ENCODE peak calls at places on chromosome 10, in nine cellular contexts. N is EL, I is neuronal stem cell, O is HCEC 1CT, P is NCI-H2107, W is LoVo, Q is fibroblast of the aortic adventitia, K is GM23248, H is C1 segment of cervical spinal cord. Y is an unnamed sample.

GRCh38 chr10:87651801-87652200 is 7.9 kb upstream of the PAPSS2 start:
- DNase-seq in N (no peak), I (peak; percentile 38), O (no peak), P (no peak), W (no peak), Q (no peak), K (no peak), H (no peak), Y (no peak)

GRCh38 chr10:79059859-79060379 is 8.8 kb upstream of the ZMIZ1 start:
- DNase-seq in N (no peak), I (no peak), O (no peak), P (no peak), W (no peak), Q (no peak), K (no peak), H (peak; percentile 73), Y (peak; percentile 28)

GRCh38 chr10:20674870-20675385 is 222.2 kb downstream of the NEBL start:
- DNase-seq in N (no peak), I (peak; percentile 32), O (no peak), P (no peak), W (no peak), Q (no peak), K (no peak), H (no peak), Y (no peak)

GRCh38 chr10:78464118-78464855 is 430.6 kb downstream of the RPS24 start:
- DNase-seq in N (no peak), I (no peak), O (no peak), P (no peak), W (no peak), Q (no peak), K (no peak), H (no peak), Y (no peak)

GRCh38 chr10:78348416-78349164 is 314.9 kb downstream of the RPS24 start:
- DNase-seq in N (no peak), I (no peak), O (no peak), P (no peak), W (no peak), Q (no peak), K (no peak), H (no peak), Y (no peak)

GRCh38 chr10:28997736-28998135 is 291.1 kb upstream of the LYZL1 start:
- DNase-seq in N (no peak), I (no peak), O (no peak), P (no peak), W (no peak), Q (peak; percentile 22), K (no peak), H (no peak), Y (no peak)

GRCh38 chr10:48494611-48495010 is 110.3 kb downstream of the ARHGAP22 start:
- DNase-seq in N (no peak), I (no peak), O (no peak), P (no peak), W (no peak), Q (no peak), K (no peak), H (no peak), Y (no peak)

GRCh38 chr10:77245953-77246352 is 391.7 kb downstream of the KCNMA1 start:
- DNase-seq in N (peak; percentile 47), I (no peak), O (peak; percentile 27), P (no peak), W (no peak), Q (peak; percentile 85), K (peak; percentile 73), H (no peak), Y (no peak)

GRCh38 chr10:15744217-15744865 is 24.6 kb upstream of the ITGA8 start:
- DNase-seq in N (peak; percentile 56), I (peak; percentile 51), O (peak; percentile 55), P (no peak), W (peak; percentile 37), Q (peak; percentile 57), K (peak; percentile 67), H (no peak), Y (peak; percentile 55)

GRCh38 chr10:44651834-44652233 is 259.3 kb upstream of the TMEM72 start:
- DNase-seq in N (no peak), I (no peak), O (peak; percentile 7), P (no peak), W (no peak), Q (peak; percentile 36), K (peak; percentile 81), H (no peak), Y (no peak)

GRCh38 chr10:78319371-78319770 is 285.7 kb downstream of the RPS24 start:
- DNase-seq in N (no peak), I (no peak), O (no peak), P (no peak), W (no peak), Q (no peak), K (no peak), H (no peak), Y (no peak)

GRCh38 chr10:28217848-28218247 is 85.0 kb downstream of the MPP7 start:
- DNase-seq in N (peak; percentile 93), I (no peak), O (peak; percentile 92), P (no peak), W (peak; percentile 25), Q (peak; percentile 17), K (peak; percentile 62), H (no peak), Y (no peak)

GRCh38 chr10:59580257-59580863 is 129.3 kb downstream of the SLC16A9 start:
- DNase-seq in N (peak; percentile 3), I (no peak), O (peak; percentile 61), P (no peak), W (peak; percentile 25), Q (peak; percentile 81), K (peak; percentile 58), H (no peak), Y (no peak)

GRCh38 chr10:5623081-5623748 is 43.2 kb downstream of the ASB13 start:
- DNase-seq in N (peak; percentile 84), I (peak; percentile 65), O (peak; percentile 69), P (peak; percentile 26), W (peak; percentile 86), Q (peak; percentile 80), K (peak; percentile 95), H (peak; percentile 67), Y (peak; percentile 93)

GRCh38 chr10:21517134-21517982 is 8.1 kb downstream of the SKIDA1 start:
- DNase-seq in N (peak; percentile 79), I (no peak), O (peak; percentile 62), P (no peak), W (peak; percentile 72), Q (peak; percentile 63), K (peak; percentile 76), H (peak; percentile 70), Y (peak; percentile 72)

GRCh38 chr10:69089638-69090599 is 2.0 kb downstream of the SRGN start:
- DNase-seq in N (peak; percentile 47), I (no peak), O (no peak), P (no peak), W (no peak), Q (peak; percentile 45), K (no peak), H (no peak), Y (peak; percentile 37)

GRCh38 chr10:127150136-127150535 is 46.3 kb downstream of the INSYN2A start:
- DNase-seq in N (peak; percentile 81), I (no peak), O (peak; percentile 84), P (no peak), W (no peak), Q (peak; percentile 35), K (peak; percentile 85), H (no peak), Y (no peak)

GRCh38 chr10:29840516-29841276 is 205.9 kb upstream of the SVIL start:
- DNase-seq in N (no peak), I (no peak), O (no peak), P (no peak), W (peak; percentile 27), Q (no peak), K (no peak), H (no peak), Y (no peak)

GRCh38 chr10:2137549-2138174 is 400.3 kb upstream of the ADARB2 start:
- DNase-seq in N (no peak), I (peak; percentile 21), O (no peak), P (no peak), W (no peak), Q (no peak), K (no peak), H (no peak), Y (no peak)

GRCh38 chr10:3415038-3415736 is 242.6 kb upstream of the PITRM1 start:
- DNase-seq in N (no peak), I (no peak), O (no peak), P (no peak), W (no peak), Q (no peak), K (no peak), H (no peak), Y (no peak)

GRCh38 chr10:63711866-63712716 is 190.9 kb downstream of the REEP3 start:
- DNase-seq in N (peak; percentile 98), I (no peak), O (peak; percentile 98), P (peak; percentile 71), W (peak; percentile 98), Q (peak; percentile 97), K (peak; percentile 99), H (peak; percentile 84), Y (peak; percentile 96)

GRCh38 chr10:101354584-101355070 is 662 bp downstream of the BTRC start:
- DNase-seq in N (peak; percentile 50), I (peak; percentile 11), O (no peak), P (no peak), W (no peak), Q (peak; percentile 41), K (peak; percentile 77), H (no peak), Y (no peak)

GRCh38 chr10:23370106-23370505 is 25.5 kb upstream of the C10orf67 start:
- DNase-seq in N (peak; percentile 40), I (no peak), O (peak; percentile 34), P (no peak), W (no peak), Q (no peak), K (peak; percentile 28), H (no peak), Y (no peak)

GRCh38 chr10:93515963-93516450 is 19.6 kb downstream of the CEP55 start:
- DNase-seq in N (no peak), I (no peak), O (no peak), P (no peak), W (no peak), Q (peak; percentile 39), K (peak; percentile 24), H (no peak), Y (no peak)